ENCODE peak calls at places on chromosomes 7 and 10, in six cellular contexts. S is fibroblast of lung, D is BE2C, C is hepatocyte, X is cardiac muscle cell, E is left lung. W is an unnamed sample.

GRCh38 chr7:151248191-151249033 is at the start of gene SMARCD3:
- DNase-seq in S (peak), D (peak), C (peak), X (peak), E (no peak), W (peak)

GRCh38 chr7:105060923-105061322 is 46.9 kb downstream of the KMT2E start:
- DNase-seq in S (no peak), D (no peak), C (no peak), X (no peak), E (no peak), W (no peak)

GRCh38 chr10:865257-865656 is 66.2 kb downstream of the LARP4B start:
- DNase-seq in S (no peak), D (no peak), C (no peak), X (no peak), E (no peak), W (no peak)

GRCh38 chr7:107538001-107538400 is 25.7 kb downstream of the COG5 start:
- DNase-seq in S (no peak), D (no peak), C (no peak), X (no peak), E (no peak), W (no peak)

GRCh38 chr7:75856562-75856961 is 22.3 kb upstream of the RHBDD2 start:
- DNase-seq in S (no peak), D (no peak), C (no peak), X (no peak), E (no peak), W (no peak)

GRCh38 chr10:28631896-28632596 is 45.3 kb upstream of the BAMBI start:
- DNase-seq in S (peak), D (no peak), C (no peak), X (no peak), E (no peak), W (no peak)

GRCh38 chr10:11959966-11960365 is 82.6 kb downstream of the UPF2 start:
- DNase-seq in S (no peak), D (no peak), C (no peak), X (no peak), E (no peak), W (no peak)

GRCh38 chr7:156028521-156028920 is 216.3 kb upstream of the SHH start:
- DNase-seq in S (no peak), D (no peak), C (no peak), X (no peak), E (no peak), W (no peak)

GRCh38 chr7:50209461-50210161 is 94.9 kb upstream of the IKZF1 start:
- DNase-seq in S (no peak), D (no peak), C (no peak), X (no peak), E (no peak), W (no peak)

GRCh38 chr7:134512271-134512670 is 15.1 kb upstream of the AKR1B10 start:
- DNase-seq in S (no peak), D (no peak), C (no peak), X (no peak), E (no peak), W (no peak)

GRCh38 chr7:64310426-64310825 is 3.3 kb upstream of the ZNF736 start:
- DNase-seq in S (no peak), D (no peak), C (no peak), X (no peak), E (no peak), W (no peak)

GRCh38 chr10:101777857-101778145 is 1.9 kb upstream of the FGF8 start:
- DNase-seq in S (no peak), D (no peak), C (no peak), X (no peak), E (no peak), W (no peak)

GRCh38 chr7:12761691-12762090 is 74.3 kb downstream of the ARL4A start:
- DNase-seq in S (no peak), D (no peak), C (no peak), X (no peak), E (no peak), W (no peak)

GRCh38 chr7:134433430-134433829 is 25.5 kb downstream of the AKR1B1 start:
- DNase-seq in S (no peak), D (no peak), C (no peak), X (no peak), E (no peak), W (no peak)

GRCh38 chr10:96606216-96606615 is 19.4 kb upstream of the TM9SF3 start:
- DNase-seq in S (no peak), D (no peak), C (peak), X (peak), E (no peak), W (peak)

GRCh38 chr7:125412890-125413665 is 483.5 kb upstream of the POT1 start:
- DNase-seq in S (no peak), D (no peak), C (no peak), X (no peak), E (no peak), W (no peak)

GRCh38 chr7:158534598-158534997 is 53.0 kb downstream of the PTPRN2 start:
- DNase-seq in S (no peak), D (no peak), C (no peak), X (no peak), E (no peak), W (no peak)

GRCh38 chr7:42572046-42572445 is 335.0 kb upstream of the GLI3 start:
- DNase-seq in S (peak), D (no peak), C (no peak), X (no peak), E (no peak), W (no peak)

GRCh38 chr7:84492565-84493034 is 298.0 kb upstream of the SEMA3A start:
- DNase-seq in S (no peak), D (peak), C (no peak), X (no peak), E (no peak), W (peak)

GRCh38 chr10:619710-620109 is 69.8 kb downstream of the DIP2C start:
- DNase-seq in S (no peak), D (no peak), C (no peak), X (no peak), E (no peak), W (no peak)

GRCh38 chr10:100838986-100839385 is 73.8 kb upstream of the SLF2 start:
- DNase-seq in S (no peak), D (no peak), C (no peak), X (no peak), E (no peak), W (no peak)

GRCh38 chr7:149771199-149771636 is 2.2 kb downstream of the ZNF467 start:
- DNase-seq in S (no peak), D (no peak), C (peak), X (no peak), E (peak), W (no peak)

GRCh38 chr7:90625562-90625961 is 29.4 kb downstream of the CDK14 start:
- DNase-seq in S (peak), D (peak), C (peak), X (peak), E (no peak), W (peak)
- H3K4me3 ChIP-seq in S (peak), D (no peak), C (no peak), X (peak), E (no peak), W (peak)

DNA sequence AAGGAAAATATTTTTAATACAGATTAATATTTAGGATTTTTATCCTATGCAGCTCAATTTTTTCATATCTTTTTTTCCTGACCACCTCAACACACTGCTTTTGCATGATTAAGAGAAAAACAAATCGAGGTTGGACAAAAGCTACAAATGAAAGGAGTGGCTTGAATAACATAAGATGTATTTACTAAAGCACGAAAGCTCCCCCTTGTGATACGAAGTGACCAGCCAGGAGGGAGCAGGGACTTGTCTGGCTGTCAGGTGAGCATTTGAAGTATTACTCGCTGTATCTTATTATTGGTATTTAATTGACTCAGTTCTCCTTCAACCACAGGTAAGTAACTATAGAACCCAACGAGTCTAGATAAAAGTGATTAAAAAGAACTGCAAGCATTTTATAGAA is 265.2 kb upstream of the PHF14 start:
- DNase-seq in S (peak), D (peak), C (peak), X (no peak), E (no peak), W (no peak)
- TF ChIP-seq CTCF in S (no peak), D (peak), C (peak), X (no peak), E (no peak), W (no peak)

GRCh38 chr10:7312179-7312857 is 98.5 kb downstream of the SFMBT2 start:
- DNase-seq in S (peak), D (no peak), C (no peak), X (no peak), E (no peak), W (no peak)
- H3K4me3 ChIP-seq in S (no peak), D (no peak), C (no peak), X (no peak), E (no peak), W (no peak)

GRCh38 chr7:48876087-48876486 is 48.3 kb upstream of the CDC14C start:
- DNase-seq in S (no peak), D (no peak), C (no peak), X (no peak), E (no peak), W (no peak)

GRCh38 chr7:48872548-48872947 is 51.8 kb upstream of the CDC14C start:
- DNase-seq in S (no peak), D (no peak), C (no peak), X (no peak), E (no peak), W (no peak)

GRCh38 chr7:48875300-48875916 is 48.9 kb upstream of the CDC14C start:
- DNase-seq in S (peak), D (no peak), C (peak), X (peak), E (peak), W (peak)
- TF ChIP-seq CTCF in S (peak), D (no peak), C (peak), X (peak), E (peak), W (peak)